ENCODE peak calls at places on chromosomes 13 and 19, in six cellular contexts. Z is tibial nerve, L is lower leg skin, K is H1, W is IMR-90, G is A549. T is an unnamed sample.

GRCh38 chr13:49791214-49791752 is 1.2 kb downstream of the KPNA3 start:
- DNase-seq in W (peak), K (no peak), Z (no peak), G (peak), L (no peak), T (peak)

GRCh38 chr19:39193785-39194184 is 3.0 kb upstream of the NCCRP1 start:
- DNase-seq in G (peak), W (no peak), K (no peak), Z (no peak), L (no peak), T (no peak)

GRCh38 chr19:2532252-2533071 is 56.5 kb downstream of the GADD45B start:
- DNase-seq in G (peak), Z (no peak), K (no peak), L (peak), W (peak), T (no peak)

GRCh38 chr19:29867984-29868383 is 56.2 kb downstream of the CCNE1 start:
- DNase-seq in K (no peak), L (no peak), W (no peak), G (no peak), Z (no peak), T (no peak)

GRCh38 chr13:34897220-34897619 is 44.9 kb upstream of the NBEA start:
- DNase-seq in L (no peak), W (no peak), Z (no peak), K (no peak), G (no peak), T (no peak)

GRCh38 chr19:17328517-17329060 is 6.1 kb downstream of the ANO8 start:
- DNase-seq in K (peak), W (no peak), L (no peak), G (no peak), Z (no peak), T (no peak)

GRCh38 chr19:7063764-7064418 is 5.4 kb upstream of the MBD3L3 start:
- DNase-seq in L (no peak), W (no peak), G (no peak), K (no peak), Z (no peak), T (no peak)

GRCh38 chr19:22935151-22935550 is 67.8 kb downstream of the ZNF728 start:
- DNase-seq in K (no peak), Z (no peak), L (no peak), G (no peak), W (no peak), T (no peak)

GRCh38 chr19:4049432-4049831 is 17.3 kb downstream of the ZBTB7A start:
- DNase-seq in K (no peak), Z (no peak), W (no peak), G (no peak), L (no peak), T (no peak)

GRCh38 chr13:77329133-77330008 is 2.5 kb upstream of the MYCBP2 start:
- DNase-seq in Z (peak), G (peak), K (peak), L (peak), W (peak), T (peak)

GRCh38 chr19:33781996-33782395 is 14.7 kb upstream of the KCTD15 start:
- DNase-seq in K (no peak), L (no peak), Z (no peak), W (peak), G (peak), T (no peak)

GRCh38 chr13:98664047-98664446 is 87.1 kb upstream of the STK24 start:
- DNase-seq in L (peak), Z (no peak), K (no peak), W (peak), G (no peak), T (no peak)

GRCh38 chr19:3849092-3849491 is 19.7 kb downstream of the ZFR2 start:
- DNase-seq in Z (no peak), L (no peak), W (no peak), K (no peak), G (no peak), T (no peak)

GRCh38 chr19:13906525-13906904 is 514 bp downstream of the CC2D1A start:
- DNase-seq in W (no peak), G (no peak), K (no peak), Z (no peak), L (no peak), T (peak)

GRCh38 chr13:93690139-93690538 is 463.5 kb downstream of the GPC6 start:
- DNase-seq in L (no peak), G (no peak), Z (no peak), W (peak), K (no peak), T (peak)

GRCh38 chr13:95228130-95228529 is 73.1 kb downstream of the ABCC4 start:
- DNase-seq in W (no peak), Z (no peak), L (no peak), K (no peak), G (no peak), T (peak)

GRCh38 chr19:958967-959685 is 25.0 kb upstream of the WDR18 start:
- DNase-seq in Z (no peak), K (no peak), G (peak), L (no peak), W (peak), T (peak)

GRCh38 chr13:66805657-66806056 is 424.5 kb downstream of the PCDH9 start:
- DNase-seq in Z (no peak), G (peak), W (peak), K (no peak), L (no peak), T (no peak)

GRCh38 chr19:54189020-54189667 is at the start of gene MBOAT7:
- DNase-seq in L (no peak), W (no peak), K (no peak), Z (no peak), G (no peak), T (no peak)

GRCh38 chr13:66950666-66951065 is 279.5 kb downstream of the PCDH9 start:
- DNase-seq in W (no peak), G (no peak), Z (no peak), L (no peak), K (no peak), T (no peak)

GRCh38 chr13:100817897-100818296 is 143.3 kb upstream of the TMTC4 start:
- DNase-seq in Z (no peak), G (no peak), L (no peak), K (no peak), W (no peak), T (no peak)

GRCh38 chr19:48683349-48683748 is 10.5 kb upstream of the NTN5 start:
- DNase-seq in L (no peak), K (no peak), G (no peak), Z (no peak), W (peak), T (no peak)

GRCh38 chr19:49929611-49930482 is 543 bp upstream of the NUP62 start:
- DNase-seq in L (peak), G (peak), W (peak), K (peak), Z (peak), T (peak)

GRCh38 chr13:104773775-104774174 is 1707.6 kb upstream of the SLC10A2 start:
- DNase-seq in Z (no peak), L (no peak), W (peak), K (peak), G (peak), T (peak)

GRCh38 chr13:80360298-80360827 is 19.4 kb upstream of the SPRY2 start:
- DNase-seq in Z (no peak), G (no peak), L (no peak), K (no peak), W (no peak), T (no peak)

GRCh38 chr13:51453308-51453958 is 597 bp upstream of the INTS6 start:
- DNase-seq in Z (peak), G (no peak), L (peak), W (no peak), K (no peak), T (peak)

GRCh38 chr13:107434347-107434746 is 781.0 kb downstream of the LIG4 start:
- DNase-seq in W (peak), L (no peak), Z (no peak), K (no peak), G (no peak), T (no peak)

GRCh38 chr13:25879466-25879865 is 172.3 kb downstream of the SHISA2 start:
- DNase-seq in Z (no peak), K (no peak), G (no peak), L (no peak), W (no peak), T (no peak)

GRCh38 chr13:106570354-106570822 is 2.5 kb upstream of the ARGLU1 start:
- DNase-seq in Z (peak), W (peak), K (peak), G (peak), L (peak), T (peak)

GRCh38 chr13:102318233-102318632 is 83.6 kb downstream of the FGF14 start:
- DNase-seq in K (no peak), Z (no peak), W (no peak), L (no peak), G (no peak), T (no peak)

GRCh38 chr19:16327911-16328823 is 3.5 kb downstream of the KLF2 start:
- DNase-seq in Z (peak), K (no peak), G (peak), L (peak), W (peak), T (no peak)

GRCh38 chr19:18153555-18154134 is 682 bp downstream of the PIK3R2 start:
- DNase-seq in G (no peak), K (no peak), W (no peak), Z (no peak), L (no peak), T (peak)

GRCh38 chr13:105436946-105437345 is 1098.5 kb downstream of the EFNB2 start:
- DNase-seq in K (no peak), L (no peak), G (no peak), Z (no peak), W (no peak), T (peak)

GRCh38 chr13:44575741-44576395 is at the start of gene TSC22D1:
- DNase-seq in G (peak), L (peak), K (peak), Z (peak), W (peak), T (peak)
- TF ChIP-seq POLR2A in G (peak), L (no peak), K (no peak), Z (no peak), W (no peak), T (peak)

GRCh38 chr19:45613926-45614725 is 12.1 kb upstream of the GPR4 start:
- DNase-seq in L (no peak), K (no peak), Z (no peak), W (peak), G (peak), T (peak)
- TF ChIP-seq POLR2A in L (no peak), K (no peak), Z (no peak), W (no peak), G (no peak), T (no peak)

GRCh38 chr19:10091892-10092641 is 6.0 kb downstream of the SHFL start:
- DNase-seq in W (no peak), G (no peak), K (no peak), L (no peak), Z (no peak), T (peak)
- TF ChIP-seq POLR2A in W (no peak), G (no peak), K (no peak), L (no peak), Z (no peak), T (no peak)

GRCh38 chr13:33262554-33262953 is 23.0 kb downstream of the STARD13 start:
- DNase-seq in Z (no peak), L (no peak), K (no peak), W (no peak), G (no peak), T (no peak)

GRCh38 chr13:33261426-33262068 is 24.0 kb downstream of the STARD13 start:
- DNase-seq in G (no peak), W (peak), L (no peak), Z (no peak), K (no peak), T (no peak)

GRCh38 chr13:33263484-33263883 is 22.1 kb downstream of the STARD13 start:
- DNase-seq in W (no peak), K (no peak), G (no peak), Z (no peak), L (no peak), T (no peak)

GRCh38 chr13:33262997-33263396 is 22.6 kb downstream of the STARD13 start:
- DNase-seq in K (no peak), Z (no peak), L (no peak), W (no peak), G (no peak), T (peak)

DNA sequence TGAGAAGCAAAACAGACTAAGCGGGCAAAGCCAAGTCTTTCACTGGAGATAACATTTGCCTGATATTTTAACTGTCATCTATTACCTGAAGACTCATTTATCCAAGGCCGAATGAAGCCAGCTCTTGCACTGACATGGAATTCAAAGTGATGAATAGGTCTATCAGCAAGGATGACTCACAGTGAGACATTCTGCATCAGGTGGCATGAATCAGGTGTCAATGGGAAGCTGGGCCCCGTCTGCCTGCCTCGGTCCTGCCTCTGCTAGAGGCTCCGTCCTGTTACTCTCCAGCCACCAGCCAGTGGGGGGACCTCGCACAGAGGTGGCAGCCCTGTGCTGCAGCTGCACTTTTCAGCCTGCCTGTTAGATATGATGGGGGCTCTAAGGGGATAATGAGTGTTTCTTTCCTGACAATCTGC is 23.5 kb downstream of the STARD13 start:
- DNase-seq in Z (no peak), K (no peak), G (no peak), L (no peak), W (peak), T (no peak)
- TF ChIP-seq POLR2A in Z (no peak), K (no peak), G (no peak), L (no peak), W (no peak), T (no peak)

GRCh38 chr13:110557610-110558305 is 3.8 kb downstream of the RAB20 start:
- DNase-seq in G (no peak), L (no peak), K (no peak), W (no peak), Z (no peak), T (no peak)
- TF ChIP-seq POLR2A in G (no peak), L (no peak), K (no peak), W (no peak), Z (peak), T (no peak)